ENCODE peak calls at places on chromosomes 4 and X, in nine cellular contexts. S, Y, F, N, D, M, L, Z and V are unnamed samples.

GRCh38 chrX:99468993-99469392 is 941.1 kb downstream of the PCDH19 start:
- DNase-seq in S (no peak), Y (no peak), F (no peak), N (no peak), D (no peak), M (no peak), L (no peak), Z (no peak), V (no peak)

GRCh38 chrX:107826286-107827136 is 845 bp downstream of the MID2 start:
- DNase-seq in S (no peak), Y (peak), F (peak), N (peak), D (no peak), M (peak), L (peak), Z (peak), V (peak)

GRCh38 chr4:151730003-151730559 is 30.7 kb downstream of the GATB start:
- DNase-seq in S (no peak), Y (no peak), F (peak), N (no peak), D (peak), M (peak), L (no peak), Z (no peak), V (no peak)

GRCh38 chr4:17265653-17266052 is 246.2 kb downstream of the QDPR start:
- DNase-seq in S (no peak), Y (no peak), F (no peak), N (no peak), D (no peak), M (no peak), L (no peak), Z (no peak), V (no peak)

GRCh38 chr4:22719218-22719617 is 26.5 kb downstream of the GBA3 start:
- DNase-seq in S (no peak), Y (no peak), F (no peak), N (no peak), D (no peak), M (no peak), L (no peak), Z (no peak), V (no peak)

GRCh38 chr4:153232768-153233167 is 28.5 kb downstream of the TRIM2 start:
- DNase-seq in S (no peak), Y (no peak), F (peak), N (peak), D (no peak), M (peak), L (no peak), Z (no peak), V (no peak)

GRCh38 chr4:40283968-40284367 is 51.2 kb upstream of the CHRNA9 start:
- DNase-seq in S (no peak), Y (peak), F (peak), N (peak), D (no peak), M (no peak), L (no peak), Z (no peak), V (no peak)

GRCh38 chr4:26407466-26407865 is 82.8 kb downstream of the CCKAR start:
- DNase-seq in S (no peak), Y (no peak), F (peak), N (no peak), D (no peak), M (no peak), L (no peak), Z (no peak), V (no peak)

GRCh38 chr4:13765535-13765934 is 138.0 kb upstream of the BOD1L1 start:
- DNase-seq in S (no peak), Y (no peak), F (no peak), N (no peak), D (no peak), M (no peak), L (no peak), Z (no peak), V (no peak)

GRCh38 chr4:47577779-47578553 is 92.9 kb downstream of the ATP10D start:
- DNase-seq in S (no peak), Y (no peak), F (peak), N (no peak), D (no peak), M (no peak), L (no peak), Z (no peak), V (no peak)

GRCh38 chrX:53561912-53562311 is 124.6 kb downstream of the HUWE1 start:
- DNase-seq in S (no peak), Y (no peak), F (no peak), N (no peak), D (no peak), M (no peak), L (no peak), Z (no peak), V (no peak)

GRCh38 chrX:9835585-9836210 is 49.5 kb downstream of the SHROOM2 start:
- DNase-seq in S (no peak), Y (no peak), F (no peak), N (no peak), D (no peak), M (no peak), L (no peak), Z (no peak), V (no peak)

GRCh38 chr4:182493377-182493776 is 250.2 kb downstream of the TENM3 start:
- DNase-seq in S (no peak), Y (no peak), F (no peak), N (no peak), D (no peak), M (no peak), L (no peak), Z (no peak), V (no peak)

GRCh38 chrX:38060331-38060878 is 54.1 kb downstream of the SYTL5 start:
- DNase-seq in S (no peak), Y (no peak), F (no peak), N (no peak), D (no peak), M (no peak), L (no peak), Z (no peak), V (no peak)

GRCh38 chr4:161564230-161564834 is 599.5 kb downstream of the FSTL5 start:
- DNase-seq in S (no peak), Y (no peak), F (peak), N (no peak), D (no peak), M (no peak), L (no peak), Z (no peak), V (no peak)

GRCh38 chr4:79445371-79445781 is 37.3 kb upstream of the GK2 start:
- DNase-seq in S (no peak), Y (no peak), F (no peak), N (no peak), D (no peak), M (peak), L (no peak), Z (no peak), V (no peak)

GRCh38 chr4:186946682-186947294 is 223.1 kb upstream of the FAT1 start:
- DNase-seq in S (no peak), Y (no peak), F (no peak), N (no peak), D (no peak), M (peak), L (no peak), Z (peak), V (no peak)

GRCh38 chr4:186949847-186950246 is 226.2 kb upstream of the FAT1 start:
- DNase-seq in S (no peak), Y (no peak), F (no peak), N (no peak), D (no peak), M (no peak), L (no peak), Z (no peak), V (no peak)

GRCh38 chr4:186952709-186953108 is 229.1 kb upstream of the FAT1 start:
- DNase-seq in S (no peak), Y (no peak), F (no peak), N (no peak), D (no peak), M (no peak), L (no peak), Z (no peak), V (no peak)

GRCh38 chr4:186946140-186946539 is 222.5 kb upstream of the FAT1 start:
- DNase-seq in S (no peak), Y (no peak), F (no peak), N (no peak), D (no peak), M (no peak), L (no peak), Z (no peak), V (no peak)

DNA sequence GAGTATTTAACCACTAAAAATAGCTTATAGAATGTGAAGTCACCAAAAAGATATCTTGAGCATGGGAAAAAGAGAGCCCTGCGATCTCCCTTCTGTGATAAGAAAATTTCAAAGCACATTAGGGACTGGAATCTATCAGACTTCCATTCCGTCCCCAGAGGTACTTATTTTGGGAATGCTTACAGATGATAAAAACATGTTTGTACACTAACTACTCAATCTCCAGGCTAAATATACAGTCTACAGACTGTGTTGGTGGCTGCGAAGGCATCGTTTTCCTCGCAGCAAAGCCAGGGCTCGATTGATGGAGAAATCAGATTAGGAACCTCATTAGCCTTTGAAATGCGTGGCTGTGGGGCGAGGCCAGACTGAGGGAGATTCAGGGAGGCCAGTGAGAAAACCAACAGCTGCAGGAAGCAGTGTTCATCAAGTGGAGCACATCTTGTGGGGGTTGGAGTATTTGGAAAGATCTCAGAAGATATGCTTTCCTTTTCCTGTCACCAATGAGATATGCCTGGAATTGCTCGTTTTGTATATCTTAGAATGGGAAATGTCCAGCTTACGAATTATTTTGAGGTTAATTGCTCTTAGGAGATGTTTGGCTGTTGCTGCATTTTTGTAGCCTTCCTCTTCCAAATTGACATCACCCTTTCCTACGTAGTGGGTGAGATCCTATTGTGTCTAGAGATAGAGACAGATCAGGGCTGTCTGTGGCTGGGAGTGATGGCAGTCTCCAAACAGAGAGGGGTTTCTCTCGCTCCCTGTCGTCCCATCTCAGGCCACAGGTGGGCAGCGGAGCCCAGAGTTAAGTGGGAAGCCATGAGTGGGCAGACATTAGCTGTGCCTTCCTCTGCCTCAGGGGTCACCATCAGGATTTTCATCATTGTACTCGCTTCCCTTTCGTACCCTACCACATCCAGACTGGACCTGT is 225.0 kb upstream of the FAT1 start:
- DNase-seq in S (no peak), Y (no peak), F (peak), N (no peak), D (no peak), M (peak), L (no peak), Z (peak), V (no peak)
- TF ChIP-seq CTCF in S (peak), Y (no peak), F (peak), N (no peak), D (no peak), M (peak), L (no peak), Z (peak), V (no peak)

GRCh38 chrX:2650037-2650436 is 41.1 kb upstream of the CD99 start:
- DNase-seq in S (no peak), Y (no peak), F (no peak), N (no peak), D (no peak), M (no peak), L (no peak), Z (no peak), V (no peak)
- TF ChIP-seq CTCF in S (no peak), Y (no peak), F (no peak), N (no peak), D (no peak), M (no peak), L (no peak), Z (no peak), V (no peak)

DNA sequence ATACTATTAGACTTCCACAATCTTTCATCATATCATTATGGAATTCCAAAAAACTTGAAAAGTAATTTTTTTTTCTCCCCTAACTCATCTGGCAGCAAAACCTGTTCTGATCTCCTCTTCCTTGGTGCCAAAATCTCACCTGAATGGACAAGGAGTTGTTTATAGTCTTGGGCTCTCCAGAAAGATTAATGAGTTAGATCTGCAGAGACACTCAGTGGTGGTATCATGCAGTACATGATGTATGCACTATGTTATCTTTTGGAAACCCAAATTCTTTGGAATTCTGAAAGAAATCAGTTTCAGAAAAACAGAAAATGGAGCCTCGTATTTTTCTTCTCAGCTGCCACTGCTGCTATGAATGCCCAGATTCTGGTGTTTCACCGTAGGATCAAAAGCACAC is 11.7 kb downstream of the GPM6B start:
- DNase-seq in S (no peak), Y (no peak), F (no peak), N (no peak), D (no peak), M (no peak), L (no peak), Z (no peak), V (no peak)
- TF ChIP-seq CTCF in S (peak), Y (no peak), F (no peak), N (no peak), D (no peak), M (no peak), L (peak), Z (no peak), V (no peak)

GRCh38 chr4:163649557-163650091 is 155.1 kb downstream of the TMA16 start:
- DNase-seq in S (no peak), Y (no peak), F (no peak), N (no peak), D (no peak), M (no peak), L (no peak), Z (no peak), V (no peak)

GRCh38 chr4:163651761-163652160 is 157.3 kb downstream of the TMA16 start:
- DNase-seq in S (no peak), Y (no peak), F (no peak), N (no peak), D (no peak), M (no peak), L (no peak), Z (no peak), V (no peak)

DNA sequence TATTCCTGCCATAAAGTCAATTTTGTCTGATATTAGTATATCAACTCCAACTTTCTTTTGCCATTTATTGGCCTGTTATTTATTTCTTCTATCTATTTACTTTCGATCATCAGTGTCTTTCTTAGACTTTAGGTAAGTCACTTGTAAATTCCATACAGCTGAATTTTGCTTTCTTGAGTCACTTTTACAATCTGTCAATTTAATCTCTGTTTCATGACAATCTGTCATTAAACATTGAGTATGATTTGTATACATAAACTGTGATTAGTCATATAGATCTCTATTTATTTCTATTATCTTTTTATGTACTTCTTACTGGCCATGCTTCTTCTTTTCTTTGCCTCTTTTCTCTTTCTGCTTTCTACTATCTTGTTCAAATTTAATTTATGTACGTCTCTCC is 160.1 kb downstream of the TMA16 start:
- DNase-seq in S (no peak), Y (no peak), F (no peak), N (no peak), D (no peak), M (no peak), L (no peak), Z (no peak), V (no peak)
- TF ChIP-seq CTCF in S (no peak), Y (no peak), F (no peak), N (no peak), D (no peak), M (no peak), L (no peak), Z (no peak), V (no peak)

DNA sequence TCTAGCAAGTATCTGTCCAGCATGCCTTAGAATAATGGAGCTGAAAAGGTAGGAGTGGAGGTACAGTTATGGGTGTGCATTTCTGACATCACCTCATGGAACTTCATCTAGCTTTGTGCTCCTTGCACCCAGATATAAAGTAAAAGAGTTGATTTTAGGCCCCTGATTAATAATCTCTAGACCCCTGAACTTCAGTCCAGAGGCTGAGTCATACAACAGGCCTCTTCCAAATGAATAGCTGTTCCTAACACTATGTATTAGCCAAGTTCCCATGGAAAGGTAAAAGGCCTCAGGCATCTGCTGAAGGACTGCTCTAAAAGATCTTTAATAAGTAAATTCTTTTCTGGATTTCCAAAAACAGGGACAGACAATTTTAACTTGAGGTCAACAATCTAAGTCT is 16.2 kb downstream of the TBC1D9 start:
- DNase-seq in S (no peak), Y (no peak), F (no peak), N (no peak), D (no peak), M (no peak), L (no peak), Z (no peak), V (no peak)
- TF ChIP-seq CTCF in S (no peak), Y (no peak), F (no peak), N (no peak), D (no peak), M (no peak), L (no peak), Z (no peak), V (no peak)

DNA sequence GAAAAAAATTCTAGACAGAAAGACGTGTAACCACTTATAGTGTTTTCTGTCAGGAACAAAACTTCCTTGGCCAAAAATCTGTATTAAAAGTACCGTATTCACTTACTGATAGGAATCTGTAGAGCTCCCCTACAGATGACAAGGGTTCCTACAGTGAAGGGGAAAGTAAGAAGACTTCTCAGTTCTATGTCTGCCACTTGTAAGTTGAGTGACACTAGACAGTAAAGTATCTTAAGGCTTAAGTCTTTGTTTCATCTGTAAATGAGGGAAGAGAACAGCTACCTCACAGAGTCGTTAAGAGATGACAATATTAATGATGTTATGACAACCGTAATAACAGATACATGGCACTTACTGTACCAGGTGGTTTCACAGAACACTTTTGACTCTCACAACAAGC is 3.3 kb downstream of the COQ2 start:
- DNase-seq in S (no peak), Y (no peak), F (no peak), N (peak), D (no peak), M (no peak), L (no peak), Z (no peak), V (no peak)
- TF ChIP-seq CTCF in S (no peak), Y (no peak), F (peak), N (no peak), D (no peak), M (no peak), L (no peak), Z (no peak), V (no peak)

GRCh38 chr4:147824884-147825283 is 93.0 kb downstream of the ARHGAP10 start:
- DNase-seq in S (no peak), Y (no peak), F (no peak), N (no peak), D (no peak), M (no peak), L (no peak), Z (no peak), V (no peak)
- TF ChIP-seq CTCF in S (no peak), Y (no peak), F (no peak), N (no peak), D (no peak), M (no peak), L (no peak), Z (no peak), V (no peak)

GRCh38 chrX:109049416-109049815 is 313.1 kb upstream of the IRS4 start:
- DNase-seq in S (no peak), Y (no peak), F (no peak), N (no peak), D (no peak), M (no peak), L (no peak), Z (no peak), V (no peak)

DNA sequence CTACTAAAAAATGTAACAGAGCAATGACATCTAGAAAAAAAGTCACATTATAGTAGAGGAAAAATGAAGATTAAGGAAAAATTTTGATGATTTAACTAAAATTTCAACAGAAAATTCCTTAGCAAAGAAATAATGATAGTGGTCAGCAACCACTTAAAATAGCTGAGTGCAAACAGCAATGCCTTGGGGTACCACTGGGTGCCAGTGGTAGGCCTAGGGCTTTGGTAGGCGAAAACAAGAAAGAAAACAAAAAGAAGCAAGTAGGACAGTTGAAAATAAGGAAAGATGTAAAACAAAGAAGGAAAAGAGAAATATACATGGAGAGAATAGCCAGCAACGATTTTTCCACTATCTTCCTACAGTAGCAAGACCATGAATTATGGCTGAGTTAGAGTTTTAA is 313.5 kb upstream of the IRS4 start:
- DNase-seq in S (no peak), Y (no peak), F (no peak), N (no peak), D (no peak), M (no peak), L (no peak), Z (no peak), V (no peak)
- TF ChIP-seq CTCF in S (no peak), Y (no peak), F (no peak), N (no peak), D (no peak), M (peak), L (no peak), Z (peak), V (no peak)